ENCODE peak calls at places on chromosomes 6 and 20, in four cellular contexts. One of them, this sample, is unnamed.

GRCh38 chr6:29965873-29966601 is 23.7 kb downstream of the HLA-A start:
- DNase-seq in NB4: peak
- DNase-seq in psoas muscle: peak
- DNase-seq in Calu3: peak
- DNase-seq in this sample: peak

GRCh38 chr20:63321148-63321831 is 28.3 kb downstream of the COL20A1 start:
- DNase-seq in NB4: no peak
- DNase-seq in psoas muscle: peak
- DNase-seq in Calu3: no peak
- DNase-seq in this sample: peak

GRCh38 chr6:51654647-51655046 is 432.8 kb downstream of the PKHD1 start:
- DNase-seq in NB4: no peak
- DNase-seq in psoas muscle: no peak
- DNase-seq in Calu3: no peak
- DNase-seq in this sample: no peak

GRCh38 chr6:81894286-81894685 is 141.8 kb upstream of the TENT5A start:
- DNase-seq in NB4: no peak
- DNase-seq in psoas muscle: no peak
- DNase-seq in Calu3: no peak
- DNase-seq in this sample: no peak

GRCh38 chr6:132132420-132132819 is 181.2 kb upstream of the CCN2 start:
- DNase-seq in NB4: no peak
- DNase-seq in psoas muscle: no peak
- DNase-seq in Calu3: peak
- DNase-seq in this sample: no peak

GRCh38 chr6:150547511-150548222 is 52.0 kb upstream of the PLEKHG1 start:
- DNase-seq in NB4: no peak
- DNase-seq in psoas muscle: peak
- DNase-seq in Calu3: no peak
- DNase-seq in this sample: no peak

GRCh38 chr6:2244261-2245102 is 923 bp downstream of the GMDS start:
- DNase-seq in NB4: peak
- DNase-seq in psoas muscle: no peak
- DNase-seq in Calu3: peak
- DNase-seq in this sample: no peak

GRCh38 chr20:58649288-58650180 is 1.5 kb upstream of the STX16 start:
- DNase-seq in NB4: no peak
- DNase-seq in psoas muscle: peak
- DNase-seq in Calu3: no peak
- DNase-seq in this sample: peak

GRCh38 chr6:150185697-150186096 is 42.9 kb downstream of the PPP1R14C start:
- DNase-seq in NB4: no peak
- DNase-seq in psoas muscle: no peak
- DNase-seq in Calu3: no peak
- DNase-seq in this sample: no peak

GRCh38 chr6:26576407-26576843 is 20.3 kb upstream of the ABT1 start:
- DNase-seq in NB4: peak
- DNase-seq in psoas muscle: no peak
- DNase-seq in Calu3: no peak
- DNase-seq in this sample: no peak

GRCh38 chr20:11448554-11448953 is 469.1 kb upstream of the BTBD3 start:
- DNase-seq in NB4: no peak
- DNase-seq in psoas muscle: no peak
- DNase-seq in Calu3: no peak
- DNase-seq in this sample: no peak

GRCh38 chr6:111087871-111088667 is 766 bp downstream of the SLC16A10 start:
- DNase-seq in NB4: peak
- DNase-seq in psoas muscle: no peak
- DNase-seq in Calu3: peak
- DNase-seq in this sample: peak

GRCh38 chr6:42433409-42433808 is 18.3 kb downstream of the TRERF1 start:
- DNase-seq in NB4: no peak
- DNase-seq in psoas muscle: no peak
- DNase-seq in Calu3: no peak
- DNase-seq in this sample: no peak

GRCh38 chr6:100346828-100347227 is 117.9 kb downstream of the SIM1 start:
- DNase-seq in NB4: no peak
- DNase-seq in psoas muscle: no peak
- DNase-seq in Calu3: no peak
- DNase-seq in this sample: no peak

GRCh38 chr6:52598123-52598823 is 21.4 kb upstream of the TRAM2 start:
- DNase-seq in NB4: peak
- DNase-seq in psoas muscle: peak
- DNase-seq in Calu3: peak
- DNase-seq in this sample: peak

GRCh38 chr20:17024513-17025105 is 202.2 kb upstream of the PCSK2 start:
- DNase-seq in NB4: no peak
- DNase-seq in psoas muscle: no peak
- DNase-seq in Calu3: no peak
- DNase-seq in this sample: no peak

GRCh38 chr6:22020299-22020998 is 276.4 kb downstream of the PRL start:
- DNase-seq in NB4: peak
- DNase-seq in psoas muscle: no peak
- DNase-seq in Calu3: no peak
- DNase-seq in this sample: no peak

GRCh38 chr6:73050706-73051105 is 174.6 kb downstream of the KHDC1L start:
- DNase-seq in NB4: no peak
- DNase-seq in psoas muscle: no peak
- DNase-seq in Calu3: no peak
- DNase-seq in this sample: no peak

GRCh38 chr6:90044833-90045337 is 150.6 kb downstream of the GJA10 start:
- DNase-seq in NB4: peak
- DNase-seq in psoas muscle: no peak
- DNase-seq in Calu3: no peak
- DNase-seq in this sample: no peak

GRCh38 chr20:60627751-60628565 is 624.1 kb upstream of the CDH4 start:
- DNase-seq in NB4: peak
- DNase-seq in psoas muscle: no peak
- DNase-seq in Calu3: no peak
- DNase-seq in this sample: no peak
- TF ChIP-seq CTCF in NB4: peak
- TF ChIP-seq CTCF in psoas muscle: no peak
- TF ChIP-seq CTCF in Calu3: no peak
- TF ChIP-seq CTCF in this sample: peak

DNA sequence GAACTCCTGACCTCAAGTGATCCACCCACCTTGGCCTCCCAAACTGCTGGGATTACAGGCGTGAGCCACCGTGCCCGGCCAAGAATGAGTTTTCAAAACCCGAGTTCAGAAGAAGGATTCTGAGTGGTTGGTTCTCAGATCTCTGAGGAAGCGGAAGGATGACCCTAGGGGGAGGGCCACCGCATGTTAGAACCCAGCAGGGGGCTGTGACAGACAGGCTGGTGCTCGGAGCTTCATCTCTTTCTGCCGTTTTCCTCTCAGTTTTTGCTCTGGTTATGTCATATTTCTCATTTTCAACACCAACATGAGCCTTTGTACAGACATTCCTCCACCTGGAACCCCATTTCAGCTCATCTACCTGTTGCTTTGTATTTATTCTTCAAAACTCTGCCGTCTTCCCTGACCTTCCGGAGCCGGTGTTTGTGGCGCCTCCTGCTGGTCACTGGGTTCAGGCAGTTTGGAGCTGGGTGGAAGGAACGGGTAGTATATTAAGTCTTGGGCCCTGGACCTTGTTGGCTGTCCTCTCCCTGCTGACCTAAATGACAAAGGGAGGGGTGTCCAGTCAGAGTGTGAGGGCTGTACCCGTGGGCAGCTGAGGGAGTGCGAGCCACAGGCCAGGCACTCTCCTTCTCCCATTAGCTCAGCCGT is at the start of gene DEFB123:
- DNase-seq in NB4: peak
- DNase-seq in psoas muscle: no peak
- DNase-seq in Calu3: peak
- DNase-seq in this sample: no peak
- TF ChIP-seq CTCF in NB4: peak
- TF ChIP-seq CTCF in psoas muscle: no peak
- TF ChIP-seq CTCF in Calu3: peak
- TF ChIP-seq CTCF in this sample: peak

GRCh38 chr6:14875678-14876063 is 370.2 kb upstream of the JARID2 start:
- DNase-seq in NB4: no peak
- DNase-seq in psoas muscle: no peak
- DNase-seq in Calu3: no peak
- DNase-seq in this sample: no peak

GRCh38 chr6:14874975-14875677 is 370.7 kb upstream of the JARID2 start:
- DNase-seq in NB4: no peak
- DNase-seq in psoas muscle: no peak
- DNase-seq in Calu3: no peak
- DNase-seq in this sample: no peak

GRCh38 chr6:14873132-14873531 is 372.7 kb upstream of the JARID2 start:
- DNase-seq in NB4: no peak
- DNase-seq in psoas muscle: no peak
- DNase-seq in Calu3: no peak
- DNase-seq in this sample: no peak

GRCh38 chr6:14871196-14871595 is 374.7 kb upstream of the JARID2 start:
- DNase-seq in NB4: no peak
- DNase-seq in psoas muscle: peak
- DNase-seq in Calu3: no peak
- DNase-seq in this sample: no peak

GRCh38 chr6:14873781-14874446 is 372.0 kb upstream of the JARID2 start:
- DNase-seq in NB4: no peak
- DNase-seq in psoas muscle: no peak
- DNase-seq in Calu3: no peak
- DNase-seq in this sample: no peak
- TF ChIP-seq CTCF in NB4: no peak
- TF ChIP-seq CTCF in psoas muscle: no peak
- TF ChIP-seq CTCF in Calu3: no peak
- TF ChIP-seq CTCF in this sample: no peak

GRCh38 chr6:109202409-109203264 is 107.3 kb downstream of the CEP57L1 start:
- DNase-seq in NB4: no peak
- DNase-seq in psoas muscle: no peak
- DNase-seq in Calu3: no peak
- DNase-seq in this sample: no peak
- TF ChIP-seq CTCF in NB4: no peak
- TF ChIP-seq CTCF in psoas muscle: no peak
- TF ChIP-seq CTCF in Calu3: no peak
- TF ChIP-seq CTCF in this sample: no peak

DNA sequence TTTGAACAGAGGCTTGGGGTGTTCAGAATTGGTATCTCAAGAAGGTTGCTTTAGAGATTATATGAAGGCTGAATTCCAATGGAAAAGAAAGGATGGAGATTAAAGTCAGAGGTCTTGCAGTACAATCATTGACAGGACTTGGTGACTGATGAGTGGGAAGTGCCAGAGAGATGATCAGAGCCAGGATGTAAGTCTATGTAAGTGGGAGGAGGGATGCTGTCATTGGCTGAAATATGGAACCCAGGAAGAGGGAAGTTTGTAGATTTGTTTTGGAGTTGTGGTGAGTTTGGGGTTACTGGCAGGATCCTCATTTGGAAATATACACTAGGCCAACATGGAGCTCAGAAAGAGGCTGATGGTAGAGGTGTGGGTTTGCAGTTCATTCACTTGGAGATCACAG is 23.9 kb upstream of the TNFAIP3 start:
- DNase-seq in NB4: no peak
- DNase-seq in psoas muscle: no peak
- DNase-seq in Calu3: no peak
- DNase-seq in this sample: no peak
- TF ChIP-seq CTCF in NB4: no peak
- TF ChIP-seq CTCF in psoas muscle: no peak
- TF ChIP-seq CTCF in Calu3: no peak
- TF ChIP-seq CTCF in this sample: no peak

DNA sequence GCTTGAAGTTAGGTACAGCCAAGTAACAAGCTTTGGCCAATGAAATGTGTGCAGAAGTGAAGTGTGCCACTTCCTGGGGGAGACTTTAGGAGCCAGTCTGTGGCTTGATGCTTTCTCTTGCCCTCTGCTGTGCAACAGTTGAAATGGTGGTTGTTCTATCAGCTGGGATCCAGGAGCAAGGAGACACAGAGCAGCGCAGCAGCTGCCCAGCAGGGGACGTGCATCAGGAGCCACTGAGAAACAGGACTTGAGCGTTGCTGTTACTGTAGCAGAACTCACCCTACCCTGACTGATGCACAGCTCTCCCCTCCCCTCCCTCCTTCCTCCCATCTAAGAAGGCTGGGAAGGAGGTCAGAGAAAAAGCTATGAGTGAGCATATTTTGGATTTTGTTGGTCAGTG is 18.9 kb upstream of the CCN5 start:
- DNase-seq in NB4: peak
- DNase-seq in psoas muscle: no peak
- DNase-seq in Calu3: no peak
- DNase-seq in this sample: no peak
- TF ChIP-seq CTCF in NB4: peak
- TF ChIP-seq CTCF in psoas muscle: no peak
- TF ChIP-seq CTCF in Calu3: no peak
- TF ChIP-seq CTCF in this sample: no peak

GRCh38 chr6:160755168-160755567 is 53.1 kb downstream of the PLG start:
- DNase-seq in NB4: no peak
- DNase-seq in psoas muscle: no peak
- DNase-seq in Calu3: no peak
- DNase-seq in this sample: no peak

GRCh38 chr6:160756021-160756420 is 54.0 kb downstream of the PLG start:
- DNase-seq in NB4: no peak
- DNase-seq in psoas muscle: no peak
- DNase-seq in Calu3: no peak
- DNase-seq in this sample: no peak

GRCh38 chr6:160750276-160750689 is 48.2 kb downstream of the PLG start:
- DNase-seq in NB4: peak
- DNase-seq in psoas muscle: no peak
- DNase-seq in Calu3: peak
- DNase-seq in this sample: peak
- TF ChIP-seq CTCF in NB4: peak
- TF ChIP-seq CTCF in psoas muscle: no peak
- TF ChIP-seq CTCF in Calu3: peak
- TF ChIP-seq CTCF in this sample: peak

GRCh38 chr6:152669894-152670293 is 27.8 kb upstream of the MYCT1 start:
- DNase-seq in NB4: peak
- DNase-seq in psoas muscle: no peak
- DNase-seq in Calu3: no peak
- DNase-seq in this sample: no peak
- TF ChIP-seq CTCF in NB4: no peak
- TF ChIP-seq CTCF in psoas muscle: peak
- TF ChIP-seq CTCF in Calu3: no peak
- TF ChIP-seq CTCF in this sample: no peak